ENCODE peak calls at places on chromosomes 7 and 10, in six cellular contexts. One of them, this sample, is unnamed.

GRCh38 chr7:66145404-66145843 is 30.8 kb downstream of the CRCP start:
- DNase-seq in EH: peak; percentile 16
- DNase-seq in globus pallidus: no peak
- DNase-seq in upper lobe of right lung: peak; percentile 67
- DNase-seq in stimulated activated CD8-positive, alpha-beta memory T cell treated with anti-CD3 and anti-CD28 coated beads, Interleukin-7, amount 100 ng/mL, for 4 hours: no peak
- DNase-seq in activated naive CD8-positive, alpha-beta T cell treated with anti-CD3 and anti-CD28 coated beads, Interleukin-2, amount 50 U/mL, for 24 hours: no peak
- DNase-seq in this sample: no peak

GRCh38 chr7:123681561-123681960 is 25.9 kb downstream of the LMOD2 start:
- DNase-seq in EH: no peak
- DNase-seq in globus pallidus: no peak
- DNase-seq in upper lobe of right lung: no peak
- DNase-seq in stimulated activated CD8-positive, alpha-beta memory T cell treated with anti-CD3 and anti-CD28 coated beads, Interleukin-7, amount 100 ng/mL, for 4 hours: no peak
- DNase-seq in activated naive CD8-positive, alpha-beta T cell treated with anti-CD3 and anti-CD28 coated beads, Interleukin-2, amount 50 U/mL, for 24 hours: no peak
- DNase-seq in this sample: no peak

GRCh38 chr7:46744957-46745699 is 824.1 kb upstream of the IGFBP3 start:
- DNase-seq in EH: peak; percentile 52
- DNase-seq in globus pallidus: no peak
- DNase-seq in upper lobe of right lung: no peak
- DNase-seq in stimulated activated CD8-positive, alpha-beta memory T cell treated with anti-CD3 and anti-CD28 coated beads, Interleukin-7, amount 100 ng/mL, for 4 hours: no peak
- DNase-seq in activated naive CD8-positive, alpha-beta T cell treated with anti-CD3 and anti-CD28 coated beads, Interleukin-2, amount 50 U/mL, for 24 hours: no peak
- DNase-seq in this sample: no peak

GRCh38 chr10:32446701-32447406 is 914 bp downstream of the CCDC7 start:
- DNase-seq in EH: peak; percentile 41
- DNase-seq in globus pallidus: peak; percentile 44
- DNase-seq in upper lobe of right lung: no peak
- DNase-seq in stimulated activated CD8-positive, alpha-beta memory T cell treated with anti-CD3 and anti-CD28 coated beads, Interleukin-7, amount 100 ng/mL, for 4 hours: no peak
- DNase-seq in activated naive CD8-positive, alpha-beta T cell treated with anti-CD3 and anti-CD28 coated beads, Interleukin-2, amount 50 U/mL, for 24 hours: no peak
- DNase-seq in this sample: no peak

GRCh38 chr7:73725703-73726466 is 6.4 kb upstream of the STX1A start:
- DNase-seq in EH: peak; percentile 70
- DNase-seq in globus pallidus: peak; percentile 61
- DNase-seq in upper lobe of right lung: peak; percentile 94
- DNase-seq in stimulated activated CD8-positive, alpha-beta memory T cell treated with anti-CD3 and anti-CD28 coated beads, Interleukin-7, amount 100 ng/mL, for 4 hours: peak; percentile 80
- DNase-seq in activated naive CD8-positive, alpha-beta T cell treated with anti-CD3 and anti-CD28 coated beads, Interleukin-2, amount 50 U/mL, for 24 hours: peak; percentile 96
- DNase-seq in this sample: peak; percentile 92

GRCh38 chr7:22726849-22727792 is at the start of gene IL6:
- DNase-seq in EH: peak; percentile 95
- DNase-seq in globus pallidus: peak; percentile 70
- DNase-seq in upper lobe of right lung: peak; percentile 88
- DNase-seq in stimulated activated CD8-positive, alpha-beta memory T cell treated with anti-CD3 and anti-CD28 coated beads, Interleukin-7, amount 100 ng/mL, for 4 hours: no peak
- DNase-seq in activated naive CD8-positive, alpha-beta T cell treated with anti-CD3 and anti-CD28 coated beads, Interleukin-2, amount 50 U/mL, for 24 hours: peak; percentile 13
- DNase-seq in this sample: no peak

GRCh38 chr7:142516038-142516501 is 233.2 kb upstream of the PRSS1 start:
- DNase-seq in EH: peak; percentile 78
- DNase-seq in globus pallidus: peak; percentile 77
- DNase-seq in upper lobe of right lung: no peak
- DNase-seq in stimulated activated CD8-positive, alpha-beta memory T cell treated with anti-CD3 and anti-CD28 coated beads, Interleukin-7, amount 100 ng/mL, for 4 hours: no peak
- DNase-seq in activated naive CD8-positive, alpha-beta T cell treated with anti-CD3 and anti-CD28 coated beads, Interleukin-2, amount 50 U/mL, for 24 hours: no peak
- DNase-seq in this sample: peak; percentile 56

GRCh38 chr7:1055491-1056005 is 11.2 kb downstream of the GPR146 start:
- DNase-seq in EH: no peak
- DNase-seq in globus pallidus: no peak
- DNase-seq in upper lobe of right lung: no peak
- DNase-seq in stimulated activated CD8-positive, alpha-beta memory T cell treated with anti-CD3 and anti-CD28 coated beads, Interleukin-7, amount 100 ng/mL, for 4 hours: no peak
- DNase-seq in activated naive CD8-positive, alpha-beta T cell treated with anti-CD3 and anti-CD28 coated beads, Interleukin-2, amount 50 U/mL, for 24 hours: no peak
- DNase-seq in this sample: no peak

GRCh38 chr10:714214-714613 is 24.7 kb upstream of the DIP2C start:
- DNase-seq in EH: no peak
- DNase-seq in globus pallidus: no peak
- DNase-seq in upper lobe of right lung: no peak
- DNase-seq in stimulated activated CD8-positive, alpha-beta memory T cell treated with anti-CD3 and anti-CD28 coated beads, Interleukin-7, amount 100 ng/mL, for 4 hours: no peak
- DNase-seq in activated naive CD8-positive, alpha-beta T cell treated with anti-CD3 and anti-CD28 coated beads, Interleukin-2, amount 50 U/mL, for 24 hours: no peak
- DNase-seq in this sample: no peak

GRCh38 chr10:35012781-35013180 is 77.4 kb downstream of the CUL2 start:
- DNase-seq in EH: no peak
- DNase-seq in globus pallidus: no peak
- DNase-seq in upper lobe of right lung: no peak
- DNase-seq in stimulated activated CD8-positive, alpha-beta memory T cell treated with anti-CD3 and anti-CD28 coated beads, Interleukin-7, amount 100 ng/mL, for 4 hours: no peak
- DNase-seq in activated naive CD8-positive, alpha-beta T cell treated with anti-CD3 and anti-CD28 coated beads, Interleukin-2, amount 50 U/mL, for 24 hours: no peak
- DNase-seq in this sample: no peak

GRCh38 chr7:50085344-50085743 is 7.7 kb downstream of the ZPBP start:
- DNase-seq in EH: no peak
- DNase-seq in globus pallidus: no peak
- DNase-seq in upper lobe of right lung: no peak
- DNase-seq in stimulated activated CD8-positive, alpha-beta memory T cell treated with anti-CD3 and anti-CD28 coated beads, Interleukin-7, amount 100 ng/mL, for 4 hours: no peak
- DNase-seq in activated naive CD8-positive, alpha-beta T cell treated with anti-CD3 and anti-CD28 coated beads, Interleukin-2, amount 50 U/mL, for 24 hours: no peak
- DNase-seq in this sample: no peak

GRCh38 chr10:121112618-121113384 is 261.6 kb downstream of the WDR11 start:
- DNase-seq in EH: no peak
- DNase-seq in globus pallidus: no peak
- DNase-seq in upper lobe of right lung: no peak
- DNase-seq in stimulated activated CD8-positive, alpha-beta memory T cell treated with anti-CD3 and anti-CD28 coated beads, Interleukin-7, amount 100 ng/mL, for 4 hours: no peak
- DNase-seq in activated naive CD8-positive, alpha-beta T cell treated with anti-CD3 and anti-CD28 coated beads, Interleukin-2, amount 50 U/mL, for 24 hours: no peak
- DNase-seq in this sample: no peak

GRCh38 chr10:15802375-15802949 is 57.8 kb downstream of the MINDY3 start:
- DNase-seq in EH: peak; percentile 17
- DNase-seq in globus pallidus: no peak
- DNase-seq in upper lobe of right lung: no peak
- DNase-seq in stimulated activated CD8-positive, alpha-beta memory T cell treated with anti-CD3 and anti-CD28 coated beads, Interleukin-7, amount 100 ng/mL, for 4 hours: no peak
- DNase-seq in activated naive CD8-positive, alpha-beta T cell treated with anti-CD3 and anti-CD28 coated beads, Interleukin-2, amount 50 U/mL, for 24 hours: peak; percentile 21
- DNase-seq in this sample: no peak

GRCh38 chr10:119542990-119543813 is 683 bp upstream of the RGS10 start:
- DNase-seq in EH: peak; percentile 64
- DNase-seq in globus pallidus: no peak
- DNase-seq in upper lobe of right lung: peak; percentile 76
- DNase-seq in stimulated activated CD8-positive, alpha-beta memory T cell treated with anti-CD3 and anti-CD28 coated beads, Interleukin-7, amount 100 ng/mL, for 4 hours: peak; percentile 46
- DNase-seq in activated naive CD8-positive, alpha-beta T cell treated with anti-CD3 and anti-CD28 coated beads, Interleukin-2, amount 50 U/mL, for 24 hours: peak; percentile 72
- DNase-seq in this sample: peak; percentile 78

GRCh38 chr7:27189560-27190283 is 4.7 kb upstream of the HOXA11 start:
- DNase-seq in EH: peak; percentile 46
- DNase-seq in globus pallidus: no peak
- DNase-seq in upper lobe of right lung: peak; percentile 30
- DNase-seq in stimulated activated CD8-positive, alpha-beta memory T cell treated with anti-CD3 and anti-CD28 coated beads, Interleukin-7, amount 100 ng/mL, for 4 hours: no peak
- DNase-seq in activated naive CD8-positive, alpha-beta T cell treated with anti-CD3 and anti-CD28 coated beads, Interleukin-2, amount 50 U/mL, for 24 hours: no peak
- DNase-seq in this sample: no peak

GRCh38 chr10:34520084-34520483 is 295.0 kb downstream of the PARD3 start:
- DNase-seq in EH: no peak
- DNase-seq in globus pallidus: no peak
- DNase-seq in upper lobe of right lung: no peak
- DNase-seq in stimulated activated CD8-positive, alpha-beta memory T cell treated with anti-CD3 and anti-CD28 coated beads, Interleukin-7, amount 100 ng/mL, for 4 hours: no peak
- DNase-seq in activated naive CD8-positive, alpha-beta T cell treated with anti-CD3 and anti-CD28 coated beads, Interleukin-2, amount 50 U/mL, for 24 hours: no peak
- DNase-seq in this sample: no peak

GRCh38 chr7:77157446-77157845 is 35.0 kb downstream of the CCDC146 start:
- DNase-seq in EH: peak; percentile 4
- DNase-seq in globus pallidus: no peak
- DNase-seq in upper lobe of right lung: no peak
- DNase-seq in stimulated activated CD8-positive, alpha-beta memory T cell treated with anti-CD3 and anti-CD28 coated beads, Interleukin-7, amount 100 ng/mL, for 4 hours: no peak
- DNase-seq in activated naive CD8-positive, alpha-beta T cell treated with anti-CD3 and anti-CD28 coated beads, Interleukin-2, amount 50 U/mL, for 24 hours: no peak
- DNase-seq in this sample: peak; percentile 26

GRCh38 chr10:33291053-33291592 is 43.3 kb downstream of the NRP1 start:
- DNase-seq in EH: peak; percentile 97
- DNase-seq in globus pallidus: no peak
- DNase-seq in upper lobe of right lung: no peak
- DNase-seq in stimulated activated CD8-positive, alpha-beta memory T cell treated with anti-CD3 and anti-CD28 coated beads, Interleukin-7, amount 100 ng/mL, for 4 hours: no peak
- DNase-seq in activated naive CD8-positive, alpha-beta T cell treated with anti-CD3 and anti-CD28 coated beads, Interleukin-2, amount 50 U/mL, for 24 hours: no peak
- DNase-seq in this sample: no peak

GRCh38 chr7:100793806-100794660 is 33.3 kb downstream of the EPHB4 start:
- DNase-seq in EH: peak; percentile 45
- DNase-seq in globus pallidus: no peak
- DNase-seq in upper lobe of right lung: no peak
- DNase-seq in stimulated activated CD8-positive, alpha-beta memory T cell treated with anti-CD3 and anti-CD28 coated beads, Interleukin-7, amount 100 ng/mL, for 4 hours: no peak
- DNase-seq in activated naive CD8-positive, alpha-beta T cell treated with anti-CD3 and anti-CD28 coated beads, Interleukin-2, amount 50 U/mL, for 24 hours: no peak
- DNase-seq in this sample: no peak

GRCh38 chr10:96370575-96371157 is 11.9 kb upstream of the OPALIN start:
- DNase-seq in EH: peak; percentile 51
- DNase-seq in globus pallidus: no peak
- DNase-seq in upper lobe of right lung: no peak
- DNase-seq in stimulated activated CD8-positive, alpha-beta memory T cell treated with anti-CD3 and anti-CD28 coated beads, Interleukin-7, amount 100 ng/mL, for 4 hours: peak; percentile 12
- DNase-seq in activated naive CD8-positive, alpha-beta T cell treated with anti-CD3 and anti-CD28 coated beads, Interleukin-2, amount 50 U/mL, for 24 hours: peak; percentile 54
- DNase-seq in this sample: peak; percentile 67

GRCh38 chr10:8331896-8332729 is 277.6 kb downstream of the GATA3 start:
- DNase-seq in EH: peak; percentile 58
- DNase-seq in globus pallidus: peak; percentile 13
- DNase-seq in upper lobe of right lung: peak; percentile 70
- DNase-seq in stimulated activated CD8-positive, alpha-beta memory T cell treated with anti-CD3 and anti-CD28 coated beads, Interleukin-7, amount 100 ng/mL, for 4 hours: peak; percentile 72
- DNase-seq in activated naive CD8-positive, alpha-beta T cell treated with anti-CD3 and anti-CD28 coated beads, Interleukin-2, amount 50 U/mL, for 24 hours: peak; percentile 77
- DNase-seq in this sample: peak; percentile 92

GRCh38 chr10:96448021-96448457 is 65.7 kb downstream of the TLL2 start:
- DNase-seq in EH: no peak
- DNase-seq in globus pallidus: no peak
- DNase-seq in upper lobe of right lung: peak; percentile 60
- DNase-seq in stimulated activated CD8-positive, alpha-beta memory T cell treated with anti-CD3 and anti-CD28 coated beads, Interleukin-7, amount 100 ng/mL, for 4 hours: no peak
- DNase-seq in activated naive CD8-positive, alpha-beta T cell treated with anti-CD3 and anti-CD28 coated beads, Interleukin-2, amount 50 U/mL, for 24 hours: no peak
- DNase-seq in this sample: no peak

GRCh38 chr7:143000648-143001047 is 26.3 kb downstream of the OR9A2 start:
- DNase-seq in EH: no peak
- DNase-seq in globus pallidus: no peak
- DNase-seq in upper lobe of right lung: no peak
- DNase-seq in stimulated activated CD8-positive, alpha-beta memory T cell treated with anti-CD3 and anti-CD28 coated beads, Interleukin-7, amount 100 ng/mL, for 4 hours: no peak
- DNase-seq in activated naive CD8-positive, alpha-beta T cell treated with anti-CD3 and anti-CD28 coated beads, Interleukin-2, amount 50 U/mL, for 24 hours: no peak
- DNase-seq in this sample: no peak

This sample was measured in activated CD8-positive, alpha-beta T cell treated with anti-CD3 and anti-CD28 coated beads, Interleukin-2, amount 10 ng/mL, durations not matched to agents 7 days and 5 days.